ENCODE peak calls at places on chromosomes 2 and 18, in six cellular contexts. One of them, this sample, is unnamed.

GRCh38 chr2:32058130-32058529 is 5.2 kb upstream of the SPAST start:
- DNase-seq in ovary: no peak
- DNase-seq in endodermal cell: no peak
- DNase-seq in cardiac fibroblast: peak; percentile 53
- DNase-seq in mammary epithelial cell: peak; percentile 6
- DNase-seq in coronary artery: no peak
- DNase-seq in this sample: no peak

GRCh38 chr18:30987479-30988241 is 54.9 kb downstream of the DSC3 start:
- DNase-seq in endodermal cell: no peak
- DNase-seq in cardiac fibroblast: peak; percentile 9
- DNase-seq in coronary artery: no peak
- DNase-seq in mammary epithelial cell: peak; percentile 99
- DNase-seq in ovary: no peak
- DNase-seq in this sample: peak; percentile 98

GRCh38 chr2:130327703-130328527 is 14.8 kb upstream of the IMP4 start:
- DNase-seq in mammary epithelial cell: peak; percentile 82
- DNase-seq in ovary: no peak
- DNase-seq in coronary artery: no peak
- DNase-seq in endodermal cell: peak; percentile 88
- DNase-seq in cardiac fibroblast: peak; percentile 52
- DNase-seq in this sample: peak; percentile 47

GRCh38 chr2:58899692-58900091 is 658.6 kb upstream of the FANCL start:
- DNase-seq in endodermal cell: no peak
- DNase-seq in coronary artery: no peak
- DNase-seq in cardiac fibroblast: no peak
- DNase-seq in ovary: no peak
- DNase-seq in mammary epithelial cell: no peak
- DNase-seq in this sample: peak; percentile 34

GRCh38 chr2:9765611-9766531 is 77.4 kb upstream of the TAF1B start:
- DNase-seq in cardiac fibroblast: no peak
- DNase-seq in mammary epithelial cell: peak; percentile 40
- DNase-seq in coronary artery: no peak
- DNase-seq in ovary: no peak
- DNase-seq in endodermal cell: peak; percentile 65
- DNase-seq in this sample: no peak

GRCh38 chr2:106183093-106183837 is 10.8 kb downstream of the UXS1 start:
- DNase-seq in endodermal cell: no peak
- DNase-seq in ovary: peak; percentile 45
- DNase-seq in coronary artery: no peak
- DNase-seq in cardiac fibroblast: no peak
- DNase-seq in mammary epithelial cell: no peak
- DNase-seq in this sample: no peak

GRCh38 chr2:54492335-54492734 is 36.2 kb downstream of the SPTBN1 start:
- DNase-seq in cardiac fibroblast: no peak
- DNase-seq in ovary: no peak
- DNase-seq in mammary epithelial cell: no peak
- DNase-seq in coronary artery: no peak
- DNase-seq in endodermal cell: peak; percentile 75
- DNase-seq in this sample: no peak

GRCh38 chr2:240963376-240964220 is 34.8 kb upstream of the SNED1 start:
- DNase-seq in cardiac fibroblast: no peak
- DNase-seq in endodermal cell: peak; percentile 41
- DNase-seq in mammary epithelial cell: no peak
- DNase-seq in ovary: peak; percentile 43
- DNase-seq in coronary artery: peak; percentile 58
- DNase-seq in this sample: no peak

GRCh38 chr2:30235008-30235655 is 3.8 kb downstream of the LBH start:
- DNase-seq in ovary: no peak
- DNase-seq in mammary epithelial cell: peak; percentile 41
- DNase-seq in endodermal cell: peak; percentile 28
- DNase-seq in cardiac fibroblast: peak; percentile 86
- DNase-seq in coronary artery: peak; percentile 69
- DNase-seq in this sample: no peak

GRCh38 chr2:125455110-125455509 is 1200.8 kb upstream of the GYPC start:
- DNase-seq in mammary epithelial cell: no peak
- DNase-seq in coronary artery: no peak
- DNase-seq in ovary: no peak
- DNase-seq in cardiac fibroblast: no peak
- DNase-seq in endodermal cell: no peak
- DNase-seq in this sample: peak; percentile 26

GRCh38 chr18:46402396-46402795 is 254.6 kb downstream of the LOXHD1 start:
- DNase-seq in coronary artery: no peak
- DNase-seq in ovary: no peak
- DNase-seq in cardiac fibroblast: no peak
- DNase-seq in endodermal cell: no peak
- DNase-seq in mammary epithelial cell: no peak
- DNase-seq in this sample: no peak

GRCh38 chr2:220046507-220046906 is 419.1 kb downstream of the SLC4A3 start:
- DNase-seq in coronary artery: no peak
- DNase-seq in mammary epithelial cell: no peak
- DNase-seq in endodermal cell: no peak
- DNase-seq in ovary: no peak
- DNase-seq in cardiac fibroblast: no peak
- DNase-seq in this sample: no peak

GRCh38 chr18:2846241-2846637 is 567 bp upstream of the EMILIN2 start:
- DNase-seq in mammary epithelial cell: no peak
- DNase-seq in coronary artery: no peak
- DNase-seq in cardiac fibroblast: peak; percentile 24
- DNase-seq in endodermal cell: peak; percentile 84
- DNase-seq in ovary: peak; percentile 54
- DNase-seq in this sample: no peak

GRCh38 chr18:45060102-45060501 is 379.4 kb downstream of the SETBP1 start:
- DNase-seq in coronary artery: no peak
- DNase-seq in endodermal cell: no peak
- DNase-seq in ovary: no peak
- DNase-seq in cardiac fibroblast: no peak
- DNase-seq in mammary epithelial cell: peak; percentile 9
- DNase-seq in this sample: peak; percentile 13

GRCh38 chr2:10911291-10912075 is at the start of gene KCNF1:
- DNase-seq in coronary artery: no peak
- DNase-seq in endodermal cell: peak; percentile 92
- DNase-seq in mammary epithelial cell: peak; percentile 58
- DNase-seq in cardiac fibroblast: peak; percentile 60
- DNase-seq in ovary: no peak
- DNase-seq in this sample: peak; percentile 51

DNA sequence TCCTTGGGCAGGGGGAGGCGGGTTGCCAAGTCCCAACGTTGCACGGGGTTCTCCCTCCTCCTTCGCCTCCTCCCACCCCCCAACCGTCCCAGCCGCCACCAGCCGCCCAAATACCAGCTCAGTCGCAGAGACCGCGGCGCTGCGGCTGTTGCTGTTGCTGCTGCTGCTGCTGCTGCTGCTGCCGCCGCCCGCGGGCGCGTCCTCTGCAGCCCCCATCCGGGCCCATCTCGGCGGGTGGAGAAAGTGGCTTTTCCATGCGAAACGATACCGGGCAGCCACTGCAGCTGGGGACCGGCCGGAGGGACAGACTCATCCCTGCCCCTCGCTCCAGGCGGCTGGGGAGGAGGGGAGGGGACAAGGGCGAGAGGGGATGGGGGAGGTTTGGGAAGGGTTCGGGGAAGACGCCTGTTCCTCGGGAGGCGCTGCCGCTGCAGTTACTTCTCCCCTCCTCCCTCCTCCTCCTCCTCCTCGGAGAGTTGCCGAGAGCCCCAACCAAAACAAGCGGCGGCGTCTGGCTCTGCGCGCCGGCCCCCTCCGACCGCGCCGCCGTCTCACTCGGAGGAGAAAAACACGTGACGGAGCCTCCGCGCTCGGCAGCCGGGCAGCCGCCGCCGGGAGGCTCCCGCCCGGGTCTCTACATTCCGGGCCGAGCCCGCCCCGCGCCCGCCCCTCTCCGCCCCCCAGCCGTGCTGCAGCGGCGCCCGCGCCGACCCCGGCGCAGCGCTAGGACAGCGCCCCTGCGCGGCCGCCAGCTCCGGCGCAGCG is at the start of gene IRS1:
- DNase-seq in ovary: peak; percentile 82
- DNase-seq in coronary artery: peak; percentile 83
- DNase-seq in mammary epithelial cell: peak; percentile 71
- DNase-seq in cardiac fibroblast: peak; percentile 81
- DNase-seq in endodermal cell: peak; percentile 91
- DNase-seq in this sample: peak; percentile 55
- TF ChIP-seq CTCF in ovary: no peak
- TF ChIP-seq CTCF in coronary artery: no peak
- TF ChIP-seq CTCF in mammary epithelial cell: peak; percentile 14
- TF ChIP-seq CTCF in cardiac fibroblast: no peak
- TF ChIP-seq CTCF in endodermal cell: peak; percentile 63
- TF ChIP-seq CTCF in this sample: peak; percentile 35

GRCh38 chr18:50272593-50272992 is 6.3 kb upstream of the CFAP53 start:
- DNase-seq in coronary artery: no peak
- DNase-seq in ovary: no peak
- DNase-seq in cardiac fibroblast: no peak
- DNase-seq in mammary epithelial cell: no peak
- DNase-seq in endodermal cell: no peak
- DNase-seq in this sample: no peak

GRCh38 chr18:50273203-50274043 is 7.1 kb upstream of the CFAP53 start:
- DNase-seq in ovary: no peak
- DNase-seq in cardiac fibroblast: no peak
- DNase-seq in endodermal cell: no peak
- DNase-seq in coronary artery: no peak
- DNase-seq in mammary epithelial cell: no peak
- DNase-seq in this sample: no peak

GRCh38 chr18:50266248-50266704 is at the start of gene CFAP53:
- DNase-seq in ovary: peak; percentile 89
- DNase-seq in mammary epithelial cell: peak; percentile 63
- DNase-seq in cardiac fibroblast: peak; percentile 89
- DNase-seq in endodermal cell: peak; percentile 96
- DNase-seq in coronary artery: peak; percentile 94
- DNase-seq in this sample: no peak

GRCh38 chr18:50262977-50263376 is 3.3 kb downstream of the CFAP53 start:
- DNase-seq in cardiac fibroblast: no peak
- DNase-seq in endodermal cell: no peak
- DNase-seq in mammary epithelial cell: no peak
- DNase-seq in ovary: no peak
- DNase-seq in coronary artery: no peak
- DNase-seq in this sample: no peak

DNA sequence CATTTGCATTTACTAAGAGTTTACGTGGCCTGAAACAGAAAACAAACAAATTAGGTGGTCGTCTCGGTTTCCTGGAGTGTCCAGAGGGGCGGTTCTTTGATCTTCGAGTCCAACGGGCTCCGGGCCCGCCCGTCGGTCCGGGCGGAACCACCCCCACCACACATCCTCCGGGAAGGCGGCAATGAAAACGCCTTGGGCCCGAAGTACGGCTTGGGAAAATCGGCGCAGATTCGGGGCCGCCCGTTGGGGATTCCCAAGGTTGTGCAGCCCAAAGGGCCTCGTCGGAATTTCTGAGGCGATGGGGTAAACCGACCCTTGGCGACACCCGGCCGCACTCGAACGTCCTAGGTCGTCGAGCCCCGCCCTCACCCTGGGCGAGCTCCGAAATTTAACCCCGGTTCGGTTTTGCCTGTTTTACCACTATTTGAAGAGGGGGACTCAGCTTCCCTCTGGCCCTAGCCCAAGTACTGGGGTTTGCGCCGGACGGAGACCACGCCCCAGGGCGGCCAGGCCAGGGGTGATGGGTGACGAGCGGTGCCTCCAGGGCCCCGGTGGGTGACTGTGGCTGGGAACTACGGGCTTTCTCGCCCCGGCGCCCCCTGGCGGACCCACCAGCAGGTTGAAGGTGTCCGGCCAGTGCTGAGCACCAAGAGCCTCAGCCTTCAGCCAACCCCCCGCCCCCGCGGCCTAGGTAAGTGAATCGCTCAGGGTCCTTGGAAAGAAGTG is 1.9 kb upstream of the CFAP53 start:
- DNase-seq in ovary: peak; percentile 74
- DNase-seq in mammary epithelial cell: no peak
- DNase-seq in coronary artery: peak; percentile 87
- DNase-seq in endodermal cell: peak; percentile 96
- DNase-seq in cardiac fibroblast: peak; percentile 72
- DNase-seq in this sample: no peak
- TF ChIP-seq CTCF in ovary: peak; percentile 42
- TF ChIP-seq CTCF in mammary epithelial cell: peak; percentile 46
- TF ChIP-seq CTCF in coronary artery: peak; percentile 55
- TF ChIP-seq CTCF in endodermal cell: peak; percentile 92
- TF ChIP-seq CTCF in cardiac fibroblast: peak; percentile 79
- TF ChIP-seq CTCF in this sample: no peak

GRCh38 chr2:20451761-20452499 is 5.1 kb downstream of the RHOB start:
- DNase-seq in coronary artery: peak; percentile 78
- DNase-seq in ovary: peak; percentile 16
- DNase-seq in cardiac fibroblast: no peak
- DNase-seq in mammary epithelial cell: no peak
- DNase-seq in endodermal cell: no peak
- DNase-seq in this sample: no peak

GRCh38 chr2:20453087-20453486 is 6.2 kb downstream of the RHOB start:
- DNase-seq in endodermal cell: no peak
- DNase-seq in mammary epithelial cell: no peak
- DNase-seq in cardiac fibroblast: no peak
- DNase-seq in coronary artery: peak; percentile 71
- DNase-seq in ovary: peak; percentile 13
- DNase-seq in this sample: no peak

GRCh38 chr2:20454036-20454981 is 7.4 kb downstream of the RHOB start:
- DNase-seq in mammary epithelial cell: no peak
- DNase-seq in cardiac fibroblast: no peak
- DNase-seq in coronary artery: peak; percentile 68
- DNase-seq in ovary: peak; percentile 9
- DNase-seq in endodermal cell: peak; percentile 18
- DNase-seq in this sample: no peak

GRCh38 chr2:20451346-20451745 is 4.5 kb downstream of the RHOB start:
- DNase-seq in ovary: peak; percentile 24
- DNase-seq in coronary artery: peak; percentile 71
- DNase-seq in mammary epithelial cell: no peak
- DNase-seq in cardiac fibroblast: peak; percentile 55
- DNase-seq in endodermal cell: no peak
- DNase-seq in this sample: no peak

GRCh38 chr2:20452551-20452950 is 5.7 kb downstream of the RHOB start:
- DNase-seq in cardiac fibroblast: peak; percentile 83
- DNase-seq in coronary artery: peak; percentile 84
- DNase-seq in ovary: peak; percentile 46
- DNase-seq in endodermal cell: peak; percentile 74
- DNase-seq in mammary epithelial cell: peak; percentile 66
- DNase-seq in this sample: peak; percentile 91
- TF ChIP-seq CTCF in cardiac fibroblast: peak; percentile 43
- TF ChIP-seq CTCF in coronary artery: no peak
- TF ChIP-seq CTCF in ovary: no peak
- TF ChIP-seq CTCF in endodermal cell: peak; percentile 69
- TF ChIP-seq CTCF in mammary epithelial cell: peak; percentile 9
- TF ChIP-seq CTCF in this sample: peak; percentile 52

GRCh38 chr2:25948437-25948836 is 33.9 kb downstream of the KIF3C start:
- DNase-seq in endodermal cell: no peak
- DNase-seq in ovary: no peak
- DNase-seq in coronary artery: no peak
- DNase-seq in mammary epithelial cell: no peak
- DNase-seq in cardiac fibroblast: no peak
- DNase-seq in this sample: no peak
- TF ChIP-seq CTCF in endodermal cell: no peak
- TF ChIP-seq CTCF in ovary: no peak
- TF ChIP-seq CTCF in coronary artery: no peak
- TF ChIP-seq CTCF in mammary epithelial cell: no peak
- TF ChIP-seq CTCF in cardiac fibroblast: no peak
- TF ChIP-seq CTCF in this sample: no peak

This sample was measured in MCF 10A.